ENCODE peak calls at places on chromosomes 12 and 14, in nine cellular contexts. V is HEK293T; Y is BJ; G is stimulated activated CD4-positive, alpha-beta T cell treated with anti-CD3 and anti-CD28 coated beads, Interleukin-4, amount 100 ng/mL, for 1 hour; T is endothelial cell; H is GM18507; C is amniotic stem cell; B is activated effector memory CD4-positive, alpha-beta T cell treated with anti-CD3 and anti-CD28 coated beads, Interleukin-2, amount 50 U/mL, for 16 hours; Z is activated CD4-positive, alpha-beta T cell treated with anti-CD3 and anti-CD28 coated beads, Interleukin-2, amount 10 ng/mL, durations not matched to agents 7 days and 5 days. O is an unnamed sample.

GRCh38 chr12:118307069-118307954 is 65.4 kb downstream of the TAOK3 start:
- DNase-seq in V (no peak), Y (peak; percentile 83), G (peak; percentile 33), T (no peak), H (no peak), C (peak; percentile 63), B (peak; percentile 73), Z (peak; percentile 6), O (no peak)

GRCh38 chr12:126069549-126070165 is 1004.4 kb downstream of the AACS start:
- DNase-seq in V (peak; percentile 47), Y (no peak), G (peak; percentile 19), T (peak; percentile 13), H (no peak), C (no peak), B (peak; percentile 71), Z (peak; percentile 59), O (peak; percentile 89)

GRCh38 chr12:51449569-51450246 is 25.1 kb downstream of the SLC4A8 start:
- DNase-seq in V (no peak), Y (no peak), G (no peak), T (no peak), H (no peak), C (no peak), B (no peak), Z (no peak), O (no peak)

GRCh38 chr12:102816816-102817434 is 100.1 kb downstream of the PAH start:
- DNase-seq in V (peak; percentile 36), Y (no peak), G (no peak), T (no peak), H (no peak), C (peak; percentile 20), B (no peak), Z (no peak), O (peak; percentile 72)

GRCh38 chr12:25328082-25328712 is 77.5 kb upstream of the KRAS start:
- DNase-seq in V (peak; percentile 21), Y (no peak), G (no peak), T (no peak), H (no peak), C (no peak), B (no peak), Z (no peak), O (no peak)

GRCh38 chr12:87140257-87140656 is 884.1 kb upstream of the MGAT4C start:
- DNase-seq in V (no peak), Y (no peak), G (no peak), T (no peak), H (no peak), C (no peak), B (no peak), Z (no peak), O (no peak)

GRCh38 chr14:94374749-94375148 is 13.7 kb downstream of the SERPINA1 start:
- DNase-seq in V (no peak), Y (no peak), G (no peak), T (no peak), H (no peak), C (no peak), B (peak; percentile 3), Z (no peak), O (no peak)

GRCh38 chr14:76662580-76662979 is 98.7 kb upstream of the VASH1 start:
- DNase-seq in V (no peak), Y (no peak), G (no peak), T (no peak), H (no peak), C (no peak), B (no peak), Z (no peak), O (no peak)

GRCh38 chr12:50517456-50518048 is 12.8 kb downstream of the DIP2B start:
- DNase-seq in V (no peak), Y (no peak), G (no peak), T (no peak), H (no peak), C (no peak), B (no peak), Z (no peak), O (no peak)

GRCh38 chr14:28745176-28745575 is 21.4 kb upstream of the FOXG1 start:
- DNase-seq in V (no peak), Y (no peak), G (no peak), T (no peak), H (no peak), C (no peak), B (no peak), Z (no peak), O (peak; percentile 53)

GRCh38 chr12:59084758-59085383 is 164.6 kb upstream of the LRIG3 start:
- DNase-seq in V (peak; percentile 17), Y (peak; percentile 44), G (no peak), T (no peak), H (no peak), C (no peak), B (no peak), Z (no peak), O (no peak)

GRCh38 chr12:83042441-83043215 is 355.9 kb downstream of the TMTC2 start:
- DNase-seq in V (no peak), Y (peak; percentile 18), G (no peak), T (no peak), H (no peak), C (no peak), B (no peak), Z (no peak), O (peak; percentile 57)

GRCh38 chr12:128863957-128864356 is 10.7 kb downstream of the GLT1D1 start:
- DNase-seq in V (no peak), Y (no peak), G (no peak), T (no peak), H (no peak), C (no peak), B (peak; percentile 44), Z (no peak), O (no peak)

GRCh38 chr12:3091030-3091304 is 13.8 kb downstream of the TSPAN9 start:
- DNase-seq in V (no peak), Y (no peak), G (no peak), T (no peak), H (no peak), C (no peak), B (no peak), Z (no peak), O (no peak)

GRCh38 chr14:90177537-90178189 is 78.7 kb upstream of the PSMC1 start:
- DNase-seq in V (no peak), Y (no peak), G (no peak), T (no peak), H (no peak), C (no peak), B (no peak), Z (no peak), O (no peak)

GRCh38 chr14:90681889-90682429 is 134.3 kb downstream of the TTC7B start:
- DNase-seq in V (no peak), Y (no peak), G (no peak), T (no peak), H (no peak), C (no peak), B (no peak), Z (no peak), O (no peak)

GRCh38 chr14:77565289-77566081 is 51.0 kb downstream of the SPTLC2 start:
- DNase-seq in V (no peak), Y (no peak), G (no peak), T (no peak), H (no peak), C (no peak), B (no peak), Z (no peak), O (no peak)

GRCh38 chr14:87952307-87953094 is 40.5 kb downstream of the GALC start:
- DNase-seq in V (no peak), Y (no peak), G (no peak), T (no peak), H (no peak), C (no peak), B (no peak), Z (peak; percentile 20), O (no peak)

GRCh38 chr12:111311011-111311410 is 57.9 kb downstream of the PHETA1 start:
- DNase-seq in V (no peak), Y (no peak), G (no peak), T (no peak), H (no peak), C (no peak), B (no peak), Z (no peak), O (no peak)

GRCh38 chr12:115023279-115023678 is 339.3 kb upstream of the TBX3 start:
- DNase-seq in V (no peak), Y (no peak), G (no peak), T (no peak), H (no peak), C (no peak), B (no peak), Z (no peak), O (no peak)

O was measured in NCI-H82.